ENCODE peak calls at places on chromosomes 2 and 18, in seven cellular contexts. P is CD8-positive, alpha-beta memory T cell; C is IMR-90; O is hepatocyte; I is brain microvascular endothelial cell; Q is BE2C; V is K562. A is an unnamed sample.

GRCh38 chr2:216372761-216373291 is 543 bp upstream of the MARCHF4 start:
- DNase-seq in P (no peak), C (peak; percentile 93), O (no peak), I (peak; percentile 74), Q (no peak), V (no peak), A (no peak)

GRCh38 chr2:10412380-10412779 is 35.7 kb downstream of the ODC1 start:
- DNase-seq in P (no peak), C (peak; percentile 52), O (no peak), I (peak; percentile 36), Q (peak; percentile 61), V (peak; percentile 80), A (no peak)

GRCh38 chr2:230877737-230878598 is 13.2 kb downstream of the ITM2C start:
- DNase-seq in P (peak; percentile 90), C (no peak), O (no peak), I (no peak), Q (no peak), V (no peak), A (no peak)

GRCh38 chr2:197161738-197162137 is 148.8 kb downstream of the ANKRD44 start:
- DNase-seq in P (no peak), C (no peak), O (no peak), I (no peak), Q (no peak), V (no peak), A (no peak)

GRCh38 chr18:28175930-28176673 is 828 bp downstream of the CDH2 start:
- DNase-seq in P (no peak), C (peak; percentile 27), O (peak; percentile 36), I (no peak), Q (peak; percentile 41), V (no peak), A (no peak)

GRCh38 chr2:217471329-217471728 is 531.5 kb downstream of the TNS1 start:
- DNase-seq in P (no peak), C (peak; percentile 80), O (no peak), I (peak; percentile 45), Q (no peak), V (no peak), A (no peak)

GRCh38 chr2:133475610-133476009 is 92.7 kb downstream of the NCKAP5 start:
- DNase-seq in P (no peak), C (peak; percentile 8), O (no peak), I (no peak), Q (no peak), V (no peak), A (no peak)

GRCh38 chr2:55051026-55051866 is 995 bp upstream of the RTN4 start:
- DNase-seq in P (peak; percentile 53), C (peak; percentile 100), O (peak; percentile 87), I (peak; percentile 98), Q (peak; percentile 13), V (peak; percentile 50), A (peak; percentile 22)

GRCh38 chr2:207122914-207123744 is 42.6 kb downstream of the KLF7 start:
- DNase-seq in P (no peak), C (no peak), O (peak; percentile 16), I (no peak), Q (no peak), V (no peak), A (no peak)

GRCh38 chr2:159442159-159442852 is 155.8 kb upstream of the WDSUB1 start:
- DNase-seq in P (no peak), C (no peak), O (no peak), I (no peak), Q (no peak), V (no peak), A (no peak)

GRCh38 chr2:147488472-147488871 is 356.4 kb upstream of the ACVR2A start:
- DNase-seq in P (no peak), C (no peak), O (no peak), I (no peak), Q (no peak), V (no peak), A (no peak)

GRCh38 chr2:190407662-190408537 is at the start of gene MFSD6:
- DNase-seq in P (peak; percentile 85), C (no peak), O (peak; percentile 83), I (no peak), Q (peak; percentile 56), V (peak; percentile 63), A (peak; percentile 43)

GRCh38 chr2:61177727-61178549 is 15.9 kb downstream of the C2orf74 start:
- DNase-seq in P (peak; percentile 67), C (peak; percentile 10), O (no peak), I (no peak), Q (no peak), V (peak; percentile 25), A (no peak)

GRCh38 chr2:236168110-236169067 is at the start of gene GBX2:
- DNase-seq in P (no peak), C (peak; percentile 17), O (peak; percentile 78), I (peak; percentile 52), Q (peak; percentile 68), V (peak; percentile 94), A (no peak)

GRCh38 chr2:236167297-236168109 is 683 bp downstream of the GBX2 start:
- DNase-seq in P (no peak), C (peak; percentile 42), O (peak; percentile 70), I (no peak), Q (peak; percentile 49), V (peak; percentile 33), A (no peak)

GRCh38 chr2:236170678-236171212 is 2.6 kb upstream of the GBX2 start:
- DNase-seq in P (no peak), C (no peak), O (no peak), I (no peak), Q (no peak), V (no peak), A (no peak)

GRCh38 chr2:236169741-236170654 is 1.8 kb upstream of the GBX2 start:
- DNase-seq in P (no peak), C (no peak), O (no peak), I (no peak), Q (no peak), V (no peak), A (no peak)

GRCh38 chr2:236169151-236169721 is 1.1 kb upstream of the GBX2 start:
- DNase-seq in P (no peak), C (no peak), O (no peak), I (no peak), Q (no peak), V (no peak), A (no peak)
- H3K27me3 ChIP-seq in P (peaks cover 24% of the 10 kb centered on the region), C (peaks cover 99% of the 10 kb centered on the region), O (peaks cover 100% of the 10 kb centered on the region), I (peaks cover 40% of the 10 kb centered on the region), Q (peaks cover 100% of the 10 kb centered on the region), V (no peaks in the 10 kb centered on the region), A (peaks cover 62% of the 10 kb centered on the region)

DNA sequence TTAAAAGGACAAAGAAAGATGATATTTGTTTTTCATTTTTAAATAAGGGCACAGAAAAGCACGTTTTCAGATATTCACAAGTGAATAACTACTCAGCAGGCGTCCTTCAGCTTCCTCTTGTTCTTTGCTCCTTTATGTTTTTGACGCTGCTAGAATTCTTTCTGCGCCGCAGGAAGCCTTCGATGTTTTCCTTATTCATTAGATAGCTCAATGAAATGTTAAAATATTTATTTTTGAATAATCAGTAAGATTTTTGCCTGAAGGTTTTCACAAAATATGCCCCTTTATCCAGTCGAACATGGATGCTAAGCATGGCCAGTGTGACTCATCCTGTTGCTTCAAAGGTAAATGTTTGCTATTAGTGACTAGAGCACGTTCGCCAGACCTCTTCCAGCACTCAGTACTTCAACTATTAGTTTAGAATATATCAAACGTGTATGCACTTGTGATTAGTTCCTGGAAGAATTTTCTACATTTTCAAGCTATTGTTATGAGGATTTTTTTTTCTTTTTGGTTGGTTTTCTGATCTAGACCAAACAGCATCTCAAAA is 7.6 kb upstream of the MEIS1 start:
- DNase-seq in P (no peak), C (no peak), O (peak; percentile 44), I (no peak), Q (no peak), V (no peak), A (no peak)
- H3K27me3 ChIP-seq in P (no peaks in the 10 kb centered on the region), C (peaks cover 6% of the 10 kb centered on the region), O (peaks cover 34% of the 10 kb centered on the region), I (peaks cover 66% of the 10 kb centered on the region), Q (no peaks in the 10 kb centered on the region), V (peaks cover 13% of the 10 kb centered on the region), A (peaks cover 3% of the 10 kb centered on the region)

GRCh38 chr2:219306047-219306446 is 3.2 kb downstream of the PTPRN start:
- DNase-seq in P (no peak), C (no peak), O (no peak), I (no peak), Q (no peak), V (no peak), A (no peak)

GRCh38 chr2:219304223-219304622 is 5.0 kb downstream of the PTPRN start:
- DNase-seq in P (no peak), C (no peak), O (no peak), I (no peak), Q (no peak), V (no peak), A (no peak)

GRCh38 chr2:219302412-219302968 is 6.7 kb downstream of the PTPRN start:
- DNase-seq in P (no peak), C (no peak), O (no peak), I (no peak), Q (no peak), V (no peak), A (no peak)

GRCh38 chr2:219309278-219309677 is at the start of gene PTPRN:
- DNase-seq in P (no peak), C (peak; percentile 87), O (peak; percentile 27), I (peak; percentile 5), Q (peak; percentile 94), V (no peak), A (no peak)

DNA sequence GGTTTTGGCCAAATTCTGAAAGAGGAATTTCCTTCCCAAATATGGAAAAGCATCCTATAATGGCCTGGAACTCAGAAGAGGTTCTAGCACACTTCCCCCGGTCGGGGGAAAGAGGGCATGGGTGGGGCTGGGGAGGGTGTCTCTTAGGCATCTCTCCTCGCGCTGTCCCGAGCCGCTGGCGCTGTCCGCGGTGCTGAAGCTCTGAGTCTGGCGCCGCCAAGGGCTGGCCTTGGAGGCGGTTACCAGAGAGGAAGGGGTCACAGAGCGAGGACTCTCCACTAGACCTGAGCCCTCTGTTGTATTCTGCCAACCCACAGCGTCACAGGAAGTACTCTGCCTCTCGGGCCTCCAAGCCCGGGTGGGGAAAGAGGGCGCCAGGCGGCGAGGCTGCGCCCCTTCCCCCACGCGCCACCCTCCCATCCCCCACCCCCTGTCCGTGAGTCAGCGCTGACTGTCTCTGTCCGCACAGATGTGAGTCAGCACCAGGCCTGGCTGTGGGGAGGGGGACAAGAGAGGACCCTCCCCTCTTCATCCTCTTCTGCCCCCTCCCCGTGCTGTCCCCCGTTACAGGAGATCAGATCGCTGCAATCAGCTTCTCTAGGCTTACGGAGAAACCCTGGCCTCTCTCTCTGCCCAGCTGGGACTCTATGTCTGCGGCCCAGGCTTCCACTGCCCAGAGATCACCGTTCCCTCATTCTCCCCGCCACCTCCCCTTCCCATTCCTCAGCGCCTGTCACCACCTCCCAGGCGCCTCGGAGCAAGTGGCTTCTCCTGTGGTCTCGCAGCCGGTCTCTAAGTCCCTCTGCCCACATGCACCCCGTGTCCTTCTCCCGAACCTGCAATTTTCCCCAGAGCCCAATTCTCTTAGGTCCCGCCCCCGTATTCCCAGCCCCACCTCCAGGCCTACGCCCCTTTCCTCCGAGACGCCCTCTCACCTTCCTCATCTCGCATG is 783 bp downstream of the PTPRN start:
- DNase-seq in P (peak; percentile 78), C (peak; percentile 65), O (peak; percentile 88), I (peak; percentile 36), Q (peak; percentile 81), V (peak; percentile 80), A (no peak)
- H3K27me3 ChIP-seq in P (peaks cover 28% of the 10 kb centered on the region), C (no peaks in the 10 kb centered on the region), O (peaks cover 77% of the 10 kb centered on the region), I (peaks cover 12% of the 10 kb centered on the region), Q (no peaks in the 10 kb centered on the region), V (peaks cover 6% of the 10 kb centered on the region), A (peaks cover 29% of the 10 kb centered on the region)

DNA sequence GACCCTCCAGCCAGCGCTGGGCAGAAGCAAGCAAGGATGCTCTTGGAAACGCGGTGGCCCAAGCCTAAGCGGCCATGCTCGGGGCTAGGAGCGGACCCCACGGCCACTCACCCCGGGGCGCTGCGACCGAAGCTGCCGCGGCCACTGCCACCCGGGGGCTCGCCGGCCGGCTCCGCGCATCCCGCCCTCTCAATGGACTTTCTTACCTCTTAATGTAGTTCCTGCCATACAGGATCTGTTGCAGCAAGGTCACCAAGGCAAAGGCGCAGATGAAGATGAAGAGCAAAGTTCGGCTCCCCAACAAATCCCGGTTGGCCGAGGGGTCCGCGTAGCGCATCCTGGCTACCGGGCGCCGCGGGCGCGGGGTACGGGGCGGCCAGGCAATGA is 688 bp downstream of the ST8SIA5 start:
- DNase-seq in P (no peak), C (no peak), O (no peak), I (no peak), Q (no peak), V (no peak), A (no peak)
- H3K27me3 ChIP-seq in P (peaks cover 8% of the 10 kb centered on the region), C (peaks cover 59% of the 10 kb centered on the region), O (peaks cover 83% of the 10 kb centered on the region), I (peaks cover 34% of the 10 kb centered on the region), Q (peaks cover 23% of the 10 kb centered on the region), V (peaks cover 2% of the 10 kb centered on the region), A (peaks cover 19% of the 10 kb centered on the region)